ENCODE peak calls at places on chromosome 18, in four cellular contexts. U, E, R and S are unnamed samples.

GRCh38 chr18:21741511-21742322 is 1.1 kb downstream of the MIB1 start:
- DNase-seq in E (peak), U (peak), R (no peak), S (peak)

GRCh38 chr18:12934454-12935071 is 13.2 kb upstream of the SEH1L start:
- DNase-seq in U (peak), E (peak), R (peak), S (peak)

GRCh38 chr18:5294113-5294617 is 1.4 kb downstream of the ZBTB14 start:
- DNase-seq in U (no peak), R (no peak), E (no peak), S (peak)

GRCh38 chr18:7908686-7909299 is 341.7 kb downstream of the PTPRM start:
- DNase-seq in R (no peak), U (no peak), E (no peak), S (no peak)

GRCh38 chr18:52244658-52245057 is 95.3 kb upstream of the DCC start:
- DNase-seq in U (no peak), E (no peak), R (no peak), S (no peak)

GRCh38 chr18:48229445-48230052 is 179.6 kb downstream of the ZBTB7C start:
- DNase-seq in E (peak), U (no peak), R (no peak), S (no peak)

GRCh38 chr18:5287854-5288253 is 7.7 kb downstream of the ZBTB14 start:
- DNase-seq in E (no peak), U (no peak), R (no peak), S (no peak)

GRCh38 chr18:49520661-49521145 is 33.7 kb upstream of the C18orf32 start:
- DNase-seq in E (peak), R (no peak), U (no peak), S (peak)

GRCh38 chr18:11992096-11992785 is 10.9 kb downstream of the IMPA2 start:
- DNase-seq in R (no peak), E (no peak), U (no peak), S (no peak)

GRCh38 chr18:37499008-37499407 is 66.6 kb downstream of the CELF4 start:
- DNase-seq in E (no peak), U (no peak), R (no peak), S (no peak)

GRCh38 chr18:71583291-71583690 is 960.9 kb downstream of the CBLN2 start:
- DNase-seq in E (peak), U (no peak), R (no peak), S (peak)

GRCh38 chr18:39173022-39173421 is 1607.4 kb upstream of the CELF4 start:
- DNase-seq in E (no peak), U (no peak), R (no peak), S (no peak)

GRCh38 chr18:3869848-3870247 is 419.9 kb downstream of the TGIF1 start:
- DNase-seq in E (peak), U (no peak), R (peak), S (peak)